ENCODE peak calls at places on chromosomes 13 and 19, in eight cellular contexts. One of them, this sample, is unnamed.
A peak's percentile ranks its signal among the peaks of the same experiment; 100 is the strongest.

GRCh38 chr19:7926021-7926726 is at the start of gene CTXN1:
- DNase-seq in cardiac fibroblast: peak; percentile 60
- DNase-seq in lower leg skin: no peak
- DNase-seq in colonic mucosa: peak; percentile 83
- DNase-seq in lung: peak; percentile 66
- DNase-seq in heart right ventricle: peak; percentile 81
- DNase-seq in adrenal gland: peak; percentile 83
- DNase-seq in choroid plexus epithelial cell: peak; percentile 51
- DNase-seq in this sample: peak; percentile 86

GRCh38 chr19:55306712-55307111 is 18.4 kb downstream of the TMEM150B start:
- DNase-seq in adrenal gland: no peak
- DNase-seq in choroid plexus epithelial cell: no peak
- DNase-seq in lung: no peak
- DNase-seq in lower leg skin: no peak
- DNase-seq in heart right ventricle: no peak
- DNase-seq in cardiac fibroblast: no peak
- DNase-seq in colonic mucosa: no peak
- DNase-seq in this sample: no peak

GRCh38 chr13:85148009-85148408 is 651.2 kb downstream of the SLITRK6 start:
- DNase-seq in adrenal gland: peak; percentile 24
- DNase-seq in cardiac fibroblast: peak; percentile 3
- DNase-seq in choroid plexus epithelial cell: peak; percentile 41
- DNase-seq in colonic mucosa: no peak
- DNase-seq in heart right ventricle: no peak
- DNase-seq in lower leg skin: no peak
- DNase-seq in lung: no peak
- DNase-seq in this sample: no peak

GRCh38 chr19:55687281-55688172 is 12.5 kb downstream of the EPN1 start:
- DNase-seq in choroid plexus epithelial cell: no peak
- DNase-seq in colonic mucosa: peak; percentile 83
- DNase-seq in lung: no peak
- DNase-seq in adrenal gland: no peak
- DNase-seq in heart right ventricle: no peak
- DNase-seq in cardiac fibroblast: no peak
- DNase-seq in lower leg skin: no peak
- DNase-seq in this sample: no peak

GRCh38 chr13:97798836-97799235 is 154.6 kb upstream of the IPO5 start:
- DNase-seq in colonic mucosa: no peak
- DNase-seq in cardiac fibroblast: peak; percentile 82
- DNase-seq in choroid plexus epithelial cell: peak; percentile 62
- DNase-seq in adrenal gland: no peak
- DNase-seq in lung: no peak
- DNase-seq in heart right ventricle: no peak
- DNase-seq in lower leg skin: no peak
- DNase-seq in this sample: no peak

GRCh38 chr19:29211562-29212416 is 1.2 kb downstream of the UQCRFS1 start:
- DNase-seq in cardiac fibroblast: peak; percentile 17
- DNase-seq in colonic mucosa: no peak
- DNase-seq in lower leg skin: no peak
- DNase-seq in heart right ventricle: no peak
- DNase-seq in choroid plexus epithelial cell: peak; percentile 31
- DNase-seq in adrenal gland: peak; percentile 36
- DNase-seq in lung: peak; percentile 26
- DNase-seq in this sample: peak; percentile 10

GRCh38 chr13:26964278-26965057 is 203.9 kb upstream of the GPR12 start:
- DNase-seq in adrenal gland: no peak
- DNase-seq in lung: peak; percentile 47
- DNase-seq in lower leg skin: no peak
- DNase-seq in choroid plexus epithelial cell: peak; percentile 30
- DNase-seq in heart right ventricle: peak; percentile 33
- DNase-seq in cardiac fibroblast: peak; percentile 49
- DNase-seq in colonic mucosa: no peak
- DNase-seq in this sample: no peak

GRCh38 chr13:112911883-112912282 is 57.1 kb upstream of the MCF2L start:
- DNase-seq in choroid plexus epithelial cell: no peak
- DNase-seq in lung: no peak
- DNase-seq in adrenal gland: no peak
- DNase-seq in lower leg skin: no peak
- DNase-seq in cardiac fibroblast: no peak
- DNase-seq in colonic mucosa: no peak
- DNase-seq in heart right ventricle: no peak
- DNase-seq in this sample: no peak

GRCh38 chr13:52738719-52739467 is 727 bp downstream of the CNMD start:
- DNase-seq in choroid plexus epithelial cell: no peak
- DNase-seq in colonic mucosa: no peak
- DNase-seq in lung: no peak
- DNase-seq in heart right ventricle: no peak
- DNase-seq in adrenal gland: no peak
- DNase-seq in lower leg skin: no peak
- DNase-seq in cardiac fibroblast: peak; percentile 1
- DNase-seq in this sample: no peak

GRCh38 chr19:40216777-40217026 is 1.5 kb downstream of the TTC9B start:
- DNase-seq in lower leg skin: no peak
- DNase-seq in cardiac fibroblast: no peak
- DNase-seq in adrenal gland: no peak
- DNase-seq in lung: no peak
- DNase-seq in heart right ventricle: no peak
- DNase-seq in choroid plexus epithelial cell: no peak
- DNase-seq in colonic mucosa: no peak
- DNase-seq in this sample: no peak
- H3K4me3 ChIP-seq in lower leg skin: no peak overlapping the region
- H3K4me3 ChIP-seq in cardiac fibroblast: no peak overlapping the region
- H3K4me3 ChIP-seq in adrenal gland: no peak overlapping the region
- H3K4me3 ChIP-seq in lung: no peak overlapping the region
- H3K4me3 ChIP-seq in heart right ventricle: no peak overlapping the region
- H3K4me3 ChIP-seq in choroid plexus epithelial cell: no peak overlapping the region
- H3K4me3 ChIP-seq in colonic mucosa: no peak overlapping the region
- H3K4me3 ChIP-seq in this sample: peak overlapping the region; percentile 32

DNA sequence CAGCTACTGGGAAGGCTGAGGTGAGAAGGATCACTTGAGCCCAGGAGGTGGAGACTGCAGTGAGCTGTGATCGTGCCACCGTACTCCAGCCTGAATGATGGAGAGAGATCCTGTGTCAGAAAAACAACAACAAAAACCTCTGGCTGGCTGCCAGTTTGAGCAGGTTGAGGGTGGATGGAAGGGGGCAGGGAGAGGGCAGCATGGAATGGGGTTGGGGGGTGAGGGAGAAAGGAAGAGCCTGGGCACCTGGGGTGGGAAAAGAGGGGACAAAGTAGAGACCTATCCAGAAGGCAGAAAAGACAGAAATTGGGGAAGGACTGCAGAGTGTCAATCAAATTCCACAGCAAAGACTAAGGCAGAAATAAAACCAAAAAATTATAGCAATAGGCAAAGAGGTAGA is 4.7 kb downstream of the SLC1A5 start:
- DNase-seq in cardiac fibroblast: no peak
- DNase-seq in colonic mucosa: no peak
- DNase-seq in lower leg skin: no peak
- DNase-seq in heart right ventricle: no peak
- DNase-seq in adrenal gland: no peak
- DNase-seq in lung: no peak
- DNase-seq in choroid plexus epithelial cell: no peak
- DNase-seq in this sample: no peak
- H3K4me3 ChIP-seq in cardiac fibroblast: no peak overlapping the region
- H3K4me3 ChIP-seq in colonic mucosa: no peak overlapping the region
- H3K4me3 ChIP-seq in lower leg skin: no peak overlapping the region
- H3K4me3 ChIP-seq in heart right ventricle: no peak overlapping the region
- H3K4me3 ChIP-seq in adrenal gland: no peak overlapping the region
- H3K4me3 ChIP-seq in lung: no peak overlapping the region
- H3K4me3 ChIP-seq in choroid plexus epithelial cell: peak overlapping the region; percentile 86
- H3K4me3 ChIP-seq in this sample: no peak overlapping the region

GRCh38 chr19:10292789-10293636 is 3.3 kb downstream of the ICAM5 start:
- DNase-seq in adrenal gland: no peak
- DNase-seq in lung: no peak
- DNase-seq in heart right ventricle: no peak
- DNase-seq in lower leg skin: no peak
- DNase-seq in colonic mucosa: no peak
- DNase-seq in cardiac fibroblast: no peak
- DNase-seq in choroid plexus epithelial cell: no peak
- DNase-seq in this sample: no peak
- H3K4me3 ChIP-seq in adrenal gland: no peak overlapping the region
- H3K4me3 ChIP-seq in lung: no peak overlapping the region
- H3K4me3 ChIP-seq in heart right ventricle: peak overlapping the region; percentile 40
- H3K4me3 ChIP-seq in lower leg skin: no peak overlapping the region
- H3K4me3 ChIP-seq in colonic mucosa: peak overlapping the region; percentile 42
- H3K4me3 ChIP-seq in cardiac fibroblast: peak overlapping the region; percentile 23
- H3K4me3 ChIP-seq in choroid plexus epithelial cell: peak overlapping the region; percentile 37
- H3K4me3 ChIP-seq in this sample: peak overlapping the region; percentile 48

GRCh38 chr19:10293637-10294367 is 4.0 kb downstream of the ICAM5 start:
- DNase-seq in adrenal gland: no peak
- DNase-seq in colonic mucosa: no peak
- DNase-seq in lung: no peak
- DNase-seq in heart right ventricle: no peak
- DNase-seq in lower leg skin: no peak
- DNase-seq in choroid plexus epithelial cell: no peak
- DNase-seq in cardiac fibroblast: no peak
- DNase-seq in this sample: no peak

GRCh38 chr19:10291554-10292205 is 1.9 kb downstream of the ICAM5 start:
- DNase-seq in lung: no peak
- DNase-seq in adrenal gland: no peak
- DNase-seq in cardiac fibroblast: no peak
- DNase-seq in heart right ventricle: no peak
- DNase-seq in colonic mucosa: no peak
- DNase-seq in choroid plexus epithelial cell: no peak
- DNase-seq in lower leg skin: peak; percentile 85
- DNase-seq in this sample: no peak

GRCh38 chr19:10290439-10290875 is 705 bp downstream of the ICAM5 start:
- DNase-seq in adrenal gland: no peak
- DNase-seq in lower leg skin: no peak
- DNase-seq in colonic mucosa: no peak
- DNase-seq in cardiac fibroblast: no peak
- DNase-seq in lung: no peak
- DNase-seq in choroid plexus epithelial cell: no peak
- DNase-seq in heart right ventricle: no peak
- DNase-seq in this sample: peak; percentile 26

GRCh38 chr19:10290876-10291553 is 1.3 kb downstream of the ICAM5 start:
- DNase-seq in heart right ventricle: peak; percentile 64
- DNase-seq in colonic mucosa: peak; percentile 77
- DNase-seq in cardiac fibroblast: peak; percentile 56
- DNase-seq in lower leg skin: peak; percentile 94
- DNase-seq in lung: peak; percentile 83
- DNase-seq in choroid plexus epithelial cell: peak; percentile 59
- DNase-seq in adrenal gland: peak; percentile 45
- DNase-seq in this sample: peak; percentile 62

GRCh38 chr19:10292206-10292788 is 2.5 kb downstream of the ICAM5 start:
- DNase-seq in adrenal gland: peak; percentile 82
- DNase-seq in colonic mucosa: peak; percentile 92
- DNase-seq in heart right ventricle: peak; percentile 85
- DNase-seq in lung: peak; percentile 92
- DNase-seq in choroid plexus epithelial cell: peak; percentile 88
- DNase-seq in cardiac fibroblast: peak; percentile 84
- DNase-seq in lower leg skin: peak; percentile 96
- DNase-seq in this sample: peak; percentile 92
- H3K4me3 ChIP-seq in adrenal gland: no peak overlapping the region
- H3K4me3 ChIP-seq in colonic mucosa: peak overlapping the region; percentile 42
- H3K4me3 ChIP-seq in heart right ventricle: peak overlapping the region; percentile 40
- H3K4me3 ChIP-seq in lung: peak overlapping the region; percentile 20
- H3K4me3 ChIP-seq in choroid plexus epithelial cell: peak overlapping the region; percentile 60
- H3K4me3 ChIP-seq in cardiac fibroblast: peak overlapping the region; percentile 47
- H3K4me3 ChIP-seq in lower leg skin: peak overlapping the region; percentile 1
- H3K4me3 ChIP-seq in this sample: peak overlapping the region; percentile 48

DNA sequence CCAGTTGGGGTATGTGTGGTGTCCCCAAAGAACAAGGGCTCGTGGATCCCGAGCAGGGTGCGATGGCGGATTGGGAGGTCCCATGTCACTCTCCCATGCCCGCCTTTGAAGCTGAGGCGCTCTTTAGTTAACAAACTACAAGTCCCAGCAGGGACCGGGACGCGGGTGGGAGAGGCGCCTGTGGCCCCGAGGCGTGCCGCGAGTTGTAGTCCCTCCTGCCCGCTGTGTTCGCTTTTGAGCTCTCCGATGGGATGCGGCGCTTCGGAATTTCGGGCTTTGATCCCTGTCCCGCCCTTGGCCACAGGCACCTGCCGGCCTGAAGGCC is 10.9 kb downstream of the CYTH2 start:
- DNase-seq in lower leg skin: peak; percentile 95
- DNase-seq in lung: no peak
- DNase-seq in adrenal gland: no peak
- DNase-seq in heart right ventricle: peak; percentile 72
- DNase-seq in choroid plexus epithelial cell: peak; percentile 48
- DNase-seq in colonic mucosa: peak; percentile 45
- DNase-seq in cardiac fibroblast: no peak
- DNase-seq in this sample: no peak
- H3K4me3 ChIP-seq in lower leg skin: peak overlapping the region; percentile 32
- H3K4me3 ChIP-seq in lung: peak overlapping the region; percentile 37
- H3K4me3 ChIP-seq in adrenal gland: peak overlapping the region; percentile 1
- H3K4me3 ChIP-seq in heart right ventricle: peak overlapping the region; percentile 63
- H3K4me3 ChIP-seq in choroid plexus epithelial cell: peak overlapping the region; percentile 58
- H3K4me3 ChIP-seq in colonic mucosa: peak overlapping the region; percentile 38
- H3K4me3 ChIP-seq in cardiac fibroblast: peak overlapping the region; percentile 19
- H3K4me3 ChIP-seq in this sample: no peak overlapping the region

GRCh38 chr13:40386586-40386985 is 279.9 kb downstream of the FOXO1 start:
- DNase-seq in heart right ventricle: no peak
- DNase-seq in lung: no peak
- DNase-seq in adrenal gland: no peak
- DNase-seq in choroid plexus epithelial cell: no peak
- DNase-seq in cardiac fibroblast: no peak
- DNase-seq in colonic mucosa: no peak
- DNase-seq in lower leg skin: no peak
- DNase-seq in this sample: no peak

GRCh38 chr13:40390290-40391008 is 276.0 kb downstream of the FOXO1 start:
- DNase-seq in lung: no peak
- DNase-seq in heart right ventricle: no peak
- DNase-seq in cardiac fibroblast: no peak
- DNase-seq in colonic mucosa: peak; percentile 1
- DNase-seq in adrenal gland: no peak
- DNase-seq in lower leg skin: no peak
- DNase-seq in choroid plexus epithelial cell: no peak
- DNase-seq in this sample: no peak

GRCh38 chr13:40387775-40388174 is 278.7 kb downstream of the FOXO1 start:
- DNase-seq in adrenal gland: no peak
- DNase-seq in cardiac fibroblast: no peak
- DNase-seq in lung: no peak
- DNase-seq in heart right ventricle: no peak
- DNase-seq in choroid plexus epithelial cell: no peak
- DNase-seq in colonic mucosa: peak; percentile 9
- DNase-seq in lower leg skin: no peak
- DNase-seq in this sample: no peak

GRCh38 chr13:40389081-40389641 is 277.3 kb downstream of the FOXO1 start:
- DNase-seq in choroid plexus epithelial cell: peak; percentile 28
- DNase-seq in lower leg skin: no peak
- DNase-seq in heart right ventricle: no peak
- DNase-seq in colonic mucosa: peak; percentile 17
- DNase-seq in cardiac fibroblast: no peak
- DNase-seq in adrenal gland: no peak
- DNase-seq in lung: no peak
- DNase-seq in this sample: no peak

DNA sequence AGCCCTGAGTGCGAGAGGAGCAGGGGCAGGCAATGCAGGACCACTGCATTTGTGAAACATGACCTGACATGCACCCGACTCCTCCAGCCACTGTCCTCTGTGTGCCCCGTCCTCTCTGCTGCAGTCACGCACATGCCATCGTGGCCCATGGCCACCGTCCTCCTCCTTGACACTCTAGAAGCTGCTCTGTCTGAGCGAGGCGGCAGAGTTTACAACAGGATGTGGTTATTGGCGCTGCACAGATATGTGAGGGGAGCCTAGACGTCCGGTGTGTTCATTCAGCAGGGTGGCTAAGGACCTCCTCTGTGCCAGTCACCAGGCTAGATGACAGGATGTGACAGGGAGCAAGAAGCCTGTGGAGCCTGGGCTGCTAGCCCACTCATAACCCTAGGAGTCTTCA is 277.8 kb downstream of the FOXO1 start:
- DNase-seq in choroid plexus epithelial cell: peak; percentile 47
- DNase-seq in colonic mucosa: peak; percentile 27
- DNase-seq in heart right ventricle: no peak
- DNase-seq in lower leg skin: no peak
- DNase-seq in cardiac fibroblast: peak; percentile 27
- DNase-seq in adrenal gland: peak; percentile 33
- DNase-seq in lung: no peak
- DNase-seq in this sample: no peak
- H3K4me3 ChIP-seq in choroid plexus epithelial cell: no peak overlapping the region
- H3K4me3 ChIP-seq in colonic mucosa: no peak overlapping the region
- H3K4me3 ChIP-seq in heart right ventricle: no peak overlapping the region
- H3K4me3 ChIP-seq in lower leg skin: no peak overlapping the region
- H3K4me3 ChIP-seq in cardiac fibroblast: no peak overlapping the region
- H3K4me3 ChIP-seq in adrenal gland: no peak overlapping the region
- H3K4me3 ChIP-seq in lung: no peak overlapping the region
- H3K4me3 ChIP-seq in this sample: no peak overlapping the region

This sample was measured in Caco-2.